ENCODE peak calls at places on chromosomes 7 and 10, in five cellular contexts. L is transverse colon, V is Panc1, W is stomach, H is prostate gland. J is an unnamed sample.

GRCh38 chr10:32050145-32050544 is 6.1 kb downstream of the KIF5B start:
- DNase-seq in H (no peak), L (no peak), W (no peak), V (no peak), J (no peak)

GRCh38 chr7:154424370-154424769 is 372.2 kb downstream of the DPP6 start:
- DNase-seq in W (no peak), V (no peak), H (no peak), L (no peak), J (no peak)

GRCh38 chr10:29585488-29585976 is 49.2 kb downstream of the SVIL start:
- DNase-seq in W (no peak), V (no peak), L (no peak), H (no peak), J (no peak)

GRCh38 chr10:224571-224970 is 89.3 kb downstream of the ZMYND11 start:
- DNase-seq in L (no peak), H (no peak), V (no peak), W (no peak), J (no peak)

GRCh38 chr10:97116534-97117162 is 69.1 kb downstream of the SLIT1 start:
- DNase-seq in L (no peak), W (no peak), V (no peak), H (no peak), J (no peak)

GRCh38 chr10:8053446-8054242 is 844 bp upstream of the GATA3 start:
- DNase-seq in V (peak), L (peak), W (peak), H (peak), J (peak)

GRCh38 chr10:96588060-96588554 is 1.3 kb upstream of the TM9SF3 start:
- DNase-seq in H (no peak), V (no peak), L (peak), W (no peak), J (no peak)

GRCh38 chr10:22554481-22555182 is 159.7 kb downstream of the PIP4K2A start:
- DNase-seq in V (no peak), L (peak), W (peak), H (peak), J (no peak)

GRCh38 chr7:65307651-65308299 is 65.9 kb upstream of the ZNF92 start:
- DNase-seq in H (peak), V (peak), L (peak), W (no peak), J (peak)

GRCh38 chr7:133203490-133203889 is 49.4 kb upstream of the EXOC4 start:
- DNase-seq in W (no peak), L (no peak), H (no peak), V (no peak), J (no peak)

GRCh38 chr7:20351901-20352300 is 21.2 kb downstream of the ITGB8 start:
- DNase-seq in H (no peak), L (no peak), V (no peak), W (no peak), J (no peak)

GRCh38 chr7:100629117-100629711 is 12.1 kb downstream of the TFR2 start:
- DNase-seq in H (no peak), W (peak), L (peak), V (no peak), J (no peak)

GRCh38 chr7:81606078-81606863 is 163.6 kb downstream of the HGF start:
- DNase-seq in H (no peak), W (no peak), L (no peak), V (no peak), J (no peak)

GRCh38 chr7:116661741-116662329 is 10.2 kb upstream of the MET start:
- DNase-seq in W (no peak), L (no peak), H (no peak), V (no peak), J (no peak)

GRCh38 chr10:100697070-100697469 is 48.3 kb upstream of the PAX2 start:
- DNase-seq in L (no peak), V (peak), H (no peak), W (peak), J (no peak)

GRCh38 chr7:32658034-32658944 is 163.0 kb downstream of the AVL9 start:
- DNase-seq in W (no peak), L (peak), V (peak), H (no peak), J (no peak)

GRCh38 chr7:111172573-111172972 is 81.6 kb downstream of the LRRN3 start:
- DNase-seq in V (no peak), H (no peak), W (no peak), L (no peak), J (no peak)

GRCh38 chr7:135326636-135327280 is 93.1 kb downstream of the STRA8 start:
- DNase-seq in L (no peak), H (no peak), W (no peak), V (no peak), J (no peak)

GRCh38 chr10:78042752-78043104 is 9.1 kb downstream of the RPS24 start:
- DNase-seq in H (no peak), V (no peak), W (no peak), L (no peak), J (no peak)

GRCh38 chr10:78044179-78044578 is 10.5 kb downstream of the RPS24 start:
- DNase-seq in H (no peak), W (no peak), L (no peak), V (no peak), J (no peak)

GRCh38 chr10:78045237-78045636 is 11.6 kb downstream of the RPS24 start:
- DNase-seq in V (no peak), L (no peak), H (no peak), W (no peak), J (peak)

GRCh38 chr10:78045856-78046255 is 12.2 kb downstream of the RPS24 start:
- DNase-seq in H (no peak), V (no peak), L (no peak), W (no peak), J (no peak)

GRCh38 chr10:78044699-78045098 is 11.0 kb downstream of the RPS24 start:
- DNase-seq in V (no peak), W (no peak), L (no peak), H (no peak), J (no peak)
- TF ChIP-seq POLR2AphosphoS5 in V (no peak), W (no peak), L (no peak), H (no peak), J (no peak)

DNA sequence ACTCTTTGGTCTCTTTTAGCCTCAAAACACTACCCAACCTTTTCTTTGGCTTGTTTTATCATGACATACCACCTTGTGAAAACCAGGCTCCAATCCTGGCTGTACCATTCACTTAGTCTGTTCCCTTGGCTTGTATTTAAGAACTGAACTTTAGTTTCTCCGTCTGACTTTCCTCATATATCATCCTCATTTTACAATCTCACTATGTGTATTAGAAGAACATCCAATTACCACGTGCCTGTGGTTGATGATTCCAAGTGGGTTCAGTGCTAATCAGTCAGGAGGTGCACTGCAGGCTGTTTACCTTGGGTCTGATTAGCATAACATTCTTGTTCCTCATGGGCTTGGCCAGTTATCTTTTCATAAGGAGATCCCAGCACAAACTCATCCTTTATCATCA is 144.8 kb upstream of the KLF14 start:
- DNase-seq in V (no peak), W (no peak), H (no peak), L (no peak), J (no peak)
- TF ChIP-seq POLR2AphosphoS5 in V (peak), W (peak), H (peak), L (no peak), J (no peak)

GRCh38 chr7:150380463-150380862 is 1.3 kb downstream of the ZNF775 start:
- DNase-seq in H (no peak), V (no peak), L (no peak), W (no peak), J (no peak)
- TF ChIP-seq POLR2AphosphoS5 in H (no peak), V (no peak), L (no peak), W (no peak), J (no peak)

GRCh38 chr10:12909836-12910185 is 91.7 kb downstream of the CCDC3 start:
- DNase-seq in V (no peak), W (no peak), L (peak), H (peak), J (no peak)
- TF ChIP-seq POLR2AphosphoS5 in V (no peak), W (no peak), L (no peak), H (peak), J (no peak)

GRCh38 chr10:79358811-79359210 is 11.5 kb downstream of the PPIF start:
- DNase-seq in H (no peak), L (peak), V (no peak), W (peak), J (no peak)
- TF ChIP-seq POLR2AphosphoS5 in H (peak), L (peak), V (no peak), W (peak), J (no peak)

GRCh38 chr7:923108-924041 is 31.1 kb downstream of the ADAP1 start:
- DNase-seq in L (peak), V (no peak), H (no peak), W (peak), J (peak)
- TF ChIP-seq POLR2AphosphoS5 in L (peak), V (no peak), H (no peak), W (peak), J (peak)

DNA sequence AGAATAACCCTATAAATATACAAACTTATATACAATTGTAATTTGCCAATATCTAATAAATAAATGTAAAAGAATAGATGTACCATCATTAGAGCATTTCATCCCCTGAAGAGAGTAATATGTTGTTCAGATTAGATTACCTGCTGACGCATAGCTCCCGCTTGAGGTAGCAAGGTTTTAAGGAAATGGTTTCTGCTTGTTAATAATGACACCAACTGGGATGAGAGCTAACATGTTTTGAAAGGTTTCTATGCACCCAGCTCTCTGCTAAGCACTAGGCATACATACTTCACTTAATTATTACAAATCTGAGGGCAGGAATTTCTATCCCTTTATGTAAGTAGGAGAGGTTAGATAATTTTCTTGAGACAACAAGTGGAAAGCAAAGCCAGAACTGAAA is 1003.3 kb upstream of the SORCS1 start:
- DNase-seq in W (no peak), V (no peak), L (no peak), H (no peak), J (no peak)
- TF ChIP-seq POLR2AphosphoS5 in W (no peak), V (no peak), L (no peak), H (no peak), J (no peak)

GRCh38 chr7:1535695-1536094 is 5.2 kb downstream of the MAFK start:
- DNase-seq in H (no peak), W (no peak), L (no peak), V (no peak), J (no peak)

GRCh38 chr7:1537631-1538412 is 7.3 kb downstream of the MAFK start:
- DNase-seq in V (no peak), H (no peak), L (peak), W (peak), J (no peak)

GRCh38 chr7:1536105-1536767 is 5.7 kb downstream of the MAFK start:
- DNase-seq in V (no peak), H (no peak), W (no peak), L (no peak), J (no peak)

GRCh38 chr7:1538544-1539345 is 8.2 kb downstream of the MAFK start:
- DNase-seq in H (no peak), L (no peak), V (no peak), W (no peak), J (no peak)

DNA sequence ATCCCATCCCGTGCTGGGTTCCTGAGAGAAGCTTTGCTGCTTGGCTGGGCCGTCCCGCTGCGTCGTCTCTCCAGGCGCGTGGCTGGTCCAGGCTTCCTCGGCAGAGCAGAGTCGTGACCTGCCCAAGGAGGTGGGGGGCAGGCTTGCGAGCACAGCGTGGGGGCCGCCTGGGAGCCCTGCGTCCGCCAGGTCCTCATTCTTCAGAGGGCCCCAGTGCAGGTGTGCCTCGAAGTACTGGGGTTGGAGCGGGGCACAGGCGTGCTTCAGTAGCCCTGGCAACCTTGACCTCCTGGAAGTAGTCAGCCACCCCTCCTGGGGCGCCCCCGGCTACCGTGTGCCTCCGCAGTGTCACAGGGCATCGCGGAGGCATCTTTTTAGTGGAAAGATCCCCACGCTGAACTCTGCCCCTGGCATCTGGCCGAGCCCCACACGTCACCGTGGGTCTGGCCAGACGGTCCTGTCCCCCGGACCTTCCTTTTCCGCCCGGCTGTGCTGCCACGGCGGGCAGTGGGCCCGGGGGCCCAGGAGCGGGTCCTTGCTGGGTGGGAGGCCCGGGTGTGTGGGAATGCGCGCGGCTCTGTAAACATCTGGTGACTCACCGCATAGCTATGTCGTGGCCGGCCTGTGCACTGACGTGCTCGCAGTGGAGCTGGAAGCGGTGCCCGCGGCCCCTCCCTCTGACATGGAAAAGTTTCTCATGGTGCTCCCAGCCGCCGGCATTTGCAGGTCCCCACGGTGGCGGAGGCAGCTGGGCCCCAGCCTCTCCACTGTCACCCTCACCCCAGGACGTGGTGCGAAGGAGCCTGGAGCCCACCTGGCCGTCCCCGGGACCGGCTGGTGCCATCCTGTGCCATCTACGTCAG is 6.5 kb downstream of the MAFK start:
- DNase-seq in W (peak), H (peak), L (peak), V (no peak), J (no peak)
- TF ChIP-seq POLR2AphosphoS5 in W (peak), H (peak), L (peak), V (peak), J (no peak)

DNA sequence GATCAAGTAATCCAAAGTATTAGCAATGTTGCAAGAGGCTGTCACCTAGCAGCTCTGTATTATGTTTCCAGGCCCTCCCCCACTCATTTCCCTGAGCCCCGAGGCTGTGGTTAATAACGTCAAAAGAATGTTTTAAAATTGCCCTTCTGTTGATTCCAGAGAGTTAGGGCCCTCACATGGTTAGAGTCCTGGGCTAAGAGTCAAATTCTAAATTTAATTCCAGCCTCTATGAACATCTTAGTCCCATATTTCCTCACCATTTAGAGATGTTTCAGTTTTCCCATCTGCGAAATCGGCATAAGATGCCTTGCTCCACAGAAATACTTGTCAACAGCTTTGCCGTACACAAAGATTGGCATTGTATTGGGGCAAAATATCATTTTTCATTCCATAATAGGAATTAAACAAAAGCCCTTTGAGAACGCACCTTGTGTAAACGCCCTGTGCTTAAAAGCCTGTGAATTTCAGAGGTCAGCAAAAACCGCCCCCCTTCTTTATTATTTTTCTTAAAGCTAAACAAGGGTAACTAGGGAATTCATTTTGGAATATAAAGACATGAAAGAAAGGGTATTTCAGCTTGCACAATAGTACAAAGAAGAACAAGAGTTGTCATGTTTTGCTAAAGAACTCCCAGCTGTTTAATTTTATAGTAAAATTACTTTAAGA is 135.8 kb downstream of the ARID5B start:
- DNase-seq in H (no peak), W (no peak), L (no peak), V (no peak), J (no peak)
- TF ChIP-seq POLR2AphosphoS5 in H (peak), W (no peak), L (peak), V (no peak), J (no peak)